ENCODE peak calls at places on chromosome 7, in six cellular contexts. T, P, H, I, Z and M are unnamed samples.
A peak's percentile ranks its signal among the peaks of the same experiment; 100 is the strongest.

GRCh38 chr7:82559203-82559805 is 115.7 kb upstream of the CACNA2D1 start:
- DNase-seq in T (peak; percentile 72), P (no peak), H (no peak), I (no peak), Z (no peak), M (no peak)

GRCh38 chr7:12770227-12770975 is 83.0 kb downstream of the ARL4A start:
- DNase-seq in T (no peak), P (peak; percentile 5), H (no peak), I (no peak), Z (no peak), M (no peak)

GRCh38 chr7:51645298-51645697 is 328.7 kb upstream of the COBL start:
- DNase-seq in T (no peak), P (no peak), H (no peak), I (no peak), Z (no peak), M (no peak)

GRCh38 chr7:124042826-124043225 is 10.0 kb upstream of the TMEM229A start:
- DNase-seq in T (no peak), P (no peak), H (no peak), I (no peak), Z (no peak), M (no peak)

GRCh38 chr7:78487464-78487863 is 688.9 kb downstream of the PHTF2 start:
- DNase-seq in T (peak; percentile 34), P (peak; percentile 1), H (no peak), I (no peak), Z (no peak), M (no peak)

GRCh38 chr7:125450749-125451148 is 521.1 kb upstream of the POT1 start:
- DNase-seq in T (no peak), P (no peak), H (no peak), I (no peak), Z (no peak), M (no peak)

GRCh38 chr7:41956712-41957111 is 253.8 kb upstream of the INHBA start:
- DNase-seq in T (no peak), P (no peak), H (no peak), I (no peak), Z (no peak), M (no peak)

GRCh38 chr7:110442386-110442837 is 648.5 kb upstream of the LRRN3 start:
- DNase-seq in T (peak; percentile 81), P (peak; percentile 49), H (no peak), I (no peak), Z (peak; percentile 66), M (peak; percentile 51)

GRCh38 chr7:46058424-46058823 is 137.4 kb upstream of the IGFBP3 start:
- DNase-seq in T (no peak), P (no peak), H (no peak), I (no peak), Z (no peak), M (no peak)

GRCh38 chr7:115779561-115779960 is 251.0 kb downstream of the TFEC start:
- DNase-seq in T (no peak), P (no peak), H (no peak), I (no peak), Z (no peak), M (no peak)

GRCh38 chr7:144903201-144903600 is 67.3 kb upstream of the TPK1 start:
- DNase-seq in T (no peak), P (no peak), H (no peak), I (no peak), Z (no peak), M (no peak)

GRCh38 chr7:15057272-15057671 is 154.7 kb upstream of the DGKB start:
- DNase-seq in T (no peak), P (no peak), H (no peak), I (no peak), Z (no peak), M (no peak)

DNA sequence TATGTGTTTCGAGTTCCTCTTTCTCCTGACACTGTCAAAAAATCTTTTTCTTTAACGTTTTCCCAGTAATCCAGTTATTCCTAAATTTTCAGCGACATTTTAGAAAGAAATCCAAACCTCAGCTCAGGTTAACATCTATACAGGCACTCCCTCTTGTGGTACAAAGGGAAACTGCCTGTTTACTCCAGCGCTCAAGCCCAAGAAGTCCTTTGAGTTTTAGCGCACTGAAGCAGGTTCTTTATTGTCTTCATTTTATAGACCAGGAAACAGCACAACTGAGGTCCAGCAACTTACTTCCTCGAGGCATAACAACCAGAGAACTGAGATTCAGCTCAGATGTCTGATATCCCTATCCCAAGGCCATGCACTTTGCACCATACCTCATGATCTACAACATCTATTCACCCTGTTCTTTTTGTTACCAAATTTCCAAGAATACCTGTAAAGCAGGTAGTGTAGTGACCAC is 287.2 kb upstream of the MKLN1 start:
- DNase-seq in T (peak; percentile 80), P (peak; percentile 57), H (no peak), I (peak; percentile 76), Z (peak; percentile 62), M (peak; percentile 73)
- H3K9ac ChIP-seq in T (no peak overlapping the region), P (no peak overlapping the region), H (no peak overlapping the region), I (no peak overlapping the region), Z (no peak overlapping the region), M (peak overlapping the region; percentile 43)

GRCh38 chr7:967361-968082 is 7.8 kb downstream of the COX19 start:
- DNase-seq in T (no peak), P (no peak), H (no peak), I (no peak), Z (no peak), M (no peak)

GRCh38 chr7:972110-972509 is 3.2 kb downstream of the COX19 start:
- DNase-seq in T (no peak), P (no peak), H (no peak), I (no peak), Z (no peak), M (no peak)

GRCh38 chr7:968205-968754 is 7.1 kb downstream of the COX19 start:
- DNase-seq in T (no peak), P (no peak), H (no peak), I (no peak), Z (no peak), M (no peak)

GRCh38 chr7:970744-971143 is 4.6 kb downstream of the COX19 start:
- DNase-seq in T (no peak), P (no peak), H (no peak), I (no peak), Z (no peak), M (no peak)

GRCh38 chr7:969403-969802 is 5.9 kb downstream of the COX19 start:
- DNase-seq in T (no peak), P (no peak), H (no peak), I (no peak), Z (no peak), M (no peak)
- TF ChIP-seq SIN3A in T (no peak), P (no peak), H (no peak), I (no peak), Z (no peak), M (no peak)

GRCh38 chr7:128408709-128409434 is 910 bp downstream of the IMPDH1 start:
- DNase-seq in T (peak; percentile 48), P (no peak), H (no peak), I (peak; percentile 25), Z (peak; percentile 63), M (no peak)
- H3K9ac ChIP-seq in T (peak overlapping the region; percentile 73), P (peak overlapping the region; percentile 42), H (peak overlapping the region; percentile 39), I (peak overlapping the region; percentile 90), Z (no peak overlapping the region), M (peak overlapping the region; percentile 70)

GRCh38 chr7:77421273-77421672 is 5.1 kb upstream of the GSAP start:
- DNase-seq in T (no peak), P (no peak), H (no peak), I (no peak), Z (no peak), M (no peak)
- TF ChIP-seq SIN3A in T (no peak), P (no peak), H (no peak), I (no peak), Z (no peak), M (no peak)

DNA sequence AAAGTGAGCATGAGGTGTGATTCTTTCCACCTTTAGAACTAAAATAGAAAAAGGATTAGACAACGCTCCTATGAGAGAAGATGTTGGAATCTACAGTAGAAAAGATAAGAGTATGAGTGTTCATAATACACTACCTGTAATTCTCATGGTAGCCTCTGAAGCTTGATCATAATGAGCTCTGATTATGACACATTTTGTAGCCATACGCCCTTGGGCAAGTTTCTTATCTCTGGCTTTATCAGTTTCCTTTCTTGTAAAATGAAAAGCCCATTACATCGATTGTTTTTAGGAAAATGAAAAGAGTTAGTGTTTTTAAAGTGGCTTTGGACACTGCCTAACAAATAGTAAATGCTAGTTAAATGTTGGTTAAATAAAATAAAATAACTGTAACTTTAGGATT is 22.4 kb upstream of the PRSS58 start:
- DNase-seq in T (no peak), P (no peak), H (no peak), I (no peak), Z (no peak), M (no peak)
- H3K9ac ChIP-seq in T (no peak overlapping the region), P (no peak overlapping the region), H (no peak overlapping the region), I (no peak overlapping the region), Z (no peak overlapping the region), M (no peak overlapping the region)

GRCh38 chr7:34846976-34847375 is 189.0 kb downstream of the NPSR1 start:
- DNase-seq in T (no peak), P (no peak), H (no peak), I (no peak), Z (no peak), M (no peak)

GRCh38 chr7:34842782-34843181 is 184.8 kb downstream of the NPSR1 start:
- DNase-seq in T (no peak), P (no peak), H (no peak), I (no peak), Z (no peak), M (no peak)

GRCh38 chr7:34844401-34844800 is 186.4 kb downstream of the NPSR1 start:
- DNase-seq in T (no peak), P (no peak), H (no peak), I (no peak), Z (no peak), M (no peak)

GRCh38 chr7:34845666-34846361 is 187.8 kb downstream of the NPSR1 start:
- DNase-seq in T (no peak), P (peak; percentile 18), H (no peak), I (no peak), Z (no peak), M (no peak)

DNA sequence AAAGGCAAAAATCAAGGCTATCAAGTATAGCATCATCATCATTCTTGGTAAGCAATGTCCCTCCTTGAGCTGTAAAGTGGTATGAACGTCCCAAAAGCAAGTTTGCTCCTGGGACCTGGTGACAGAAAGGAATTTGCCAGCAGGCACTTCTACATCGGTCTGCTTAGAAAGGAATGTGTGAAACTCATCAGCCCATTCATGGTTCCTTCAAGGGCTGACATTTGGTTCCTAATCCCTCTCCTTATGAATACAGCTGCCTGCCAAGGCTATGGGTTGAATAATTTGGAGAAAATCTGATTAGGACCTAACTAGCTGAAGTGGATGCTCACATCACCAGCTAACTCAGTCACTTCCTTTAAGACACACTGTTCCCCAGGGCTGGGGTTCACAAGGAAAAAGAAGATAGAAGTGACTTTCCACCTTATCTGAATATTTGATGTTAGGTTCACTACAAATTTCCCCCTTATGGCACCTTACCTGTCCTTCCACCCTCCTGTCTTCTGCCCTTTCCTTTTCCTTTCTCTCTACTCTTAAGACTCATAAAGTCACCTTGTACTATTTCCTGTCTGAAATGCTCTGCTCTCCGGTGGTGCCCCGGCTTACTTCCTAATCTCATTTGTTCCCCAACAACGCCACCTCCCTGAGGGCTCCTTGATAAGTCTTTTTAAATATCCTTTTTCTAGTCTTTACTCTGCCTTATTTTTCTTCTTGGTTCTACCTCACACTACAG is 187.1 kb downstream of the NPSR1 start:
- DNase-seq in T (no peak), P (no peak), H (no peak), I (no peak), Z (no peak), M (no peak)
- TF ChIP-seq SIN3A in T (no peak), P (no peak), H (no peak), I (no peak), Z (no peak), M (no peak)